ENCODE peak calls at places on chromosome 5, in four cellular contexts. One of them, this sample, is unnamed.

GRCh38 chr5:104635216-104635615 is 1072.6 kb upstream of the NUDT12 start:
- DNase-seq in kidney epithelial cell: peak
- DNase-seq in stimulated activated CD8-positive, alpha-beta memory T cell treated with anti-CD3 and anti-CD28 coated beads, Interleukin-15, amount 100 ng/mL, for 24 hours: no peak
- DNase-seq in T-helper 2 cell: no peak
- DNase-seq in this sample: no peak

GRCh38 chr5:152142845-152143469 is 218.3 kb upstream of the GLRA1 start:
- DNase-seq in kidney epithelial cell: peak
- DNase-seq in stimulated activated CD8-positive, alpha-beta memory T cell treated with anti-CD3 and anti-CD28 coated beads, Interleukin-15, amount 100 ng/mL, for 24 hours: peak
- DNase-seq in T-helper 2 cell: peak
- DNase-seq in this sample: no peak

GRCh38 chr5:124726631-124727362 is 19.6 kb downstream of the ZNF608 start:
- DNase-seq in T-helper 2 cell: no peak
- DNase-seq in stimulated activated CD8-positive, alpha-beta memory T cell treated with anti-CD3 and anti-CD28 coated beads, Interleukin-15, amount 100 ng/mL, for 24 hours: no peak
- DNase-seq in kidney epithelial cell: no peak
- DNase-seq in this sample: no peak

GRCh38 chr5:68465934-68466551 is 250.5 kb downstream of the PIK3R1 start:
- DNase-seq in kidney epithelial cell: no peak
- DNase-seq in stimulated activated CD8-positive, alpha-beta memory T cell treated with anti-CD3 and anti-CD28 coated beads, Interleukin-15, amount 100 ng/mL, for 24 hours: no peak
- DNase-seq in T-helper 2 cell: no peak
- DNase-seq in this sample: no peak

GRCh38 chr5:133934822-133935793 is 33.3 kb downstream of the C5orf15 start:
- DNase-seq in stimulated activated CD8-positive, alpha-beta memory T cell treated with anti-CD3 and anti-CD28 coated beads, Interleukin-15, amount 100 ng/mL, for 24 hours: no peak
- DNase-seq in kidney epithelial cell: no peak
- DNase-seq in T-helper 2 cell: no peak
- DNase-seq in this sample: no peak

GRCh38 chr5:74257645-74258328 is 382.7 kb downstream of the ENC1 start:
- DNase-seq in stimulated activated CD8-positive, alpha-beta memory T cell treated with anti-CD3 and anti-CD28 coated beads, Interleukin-15, amount 100 ng/mL, for 24 hours: no peak
- DNase-seq in T-helper 2 cell: no peak
- DNase-seq in kidney epithelial cell: no peak
- DNase-seq in this sample: peak

GRCh38 chr5:170634236-170634990 is 130.6 kb downstream of the KCNIP1 start:
- DNase-seq in kidney epithelial cell: no peak
- DNase-seq in stimulated activated CD8-positive, alpha-beta memory T cell treated with anti-CD3 and anti-CD28 coated beads, Interleukin-15, amount 100 ng/mL, for 24 hours: no peak
- DNase-seq in T-helper 2 cell: no peak
- DNase-seq in this sample: no peak

GRCh38 chr5:181041043-181041442 is 977 bp downstream of the BTNL9 start:
- DNase-seq in stimulated activated CD8-positive, alpha-beta memory T cell treated with anti-CD3 and anti-CD28 coated beads, Interleukin-15, amount 100 ng/mL, for 24 hours: no peak
- DNase-seq in kidney epithelial cell: no peak
- DNase-seq in T-helper 2 cell: no peak
- DNase-seq in this sample: no peak

GRCh38 chr5:1800470-1801060 is 642 bp upstream of the NDUFS6 start:
- DNase-seq in stimulated activated CD8-positive, alpha-beta memory T cell treated with anti-CD3 and anti-CD28 coated beads, Interleukin-15, amount 100 ng/mL, for 24 hours: no peak
- DNase-seq in kidney epithelial cell: no peak
- DNase-seq in T-helper 2 cell: no peak
- DNase-seq in this sample: no peak

GRCh38 chr5:146042628-146043279 is 62.6 kb downstream of the PLAC8L1 start:
- DNase-seq in T-helper 2 cell: no peak
- DNase-seq in stimulated activated CD8-positive, alpha-beta memory T cell treated with anti-CD3 and anti-CD28 coated beads, Interleukin-15, amount 100 ng/mL, for 24 hours: no peak
- DNase-seq in kidney epithelial cell: peak
- DNase-seq in this sample: no peak

GRCh38 chr5:53560028-53560427 is 411 bp upstream of the NDUFS4 start:
- DNase-seq in kidney epithelial cell: no peak
- DNase-seq in T-helper 2 cell: no peak
- DNase-seq in stimulated activated CD8-positive, alpha-beta memory T cell treated with anti-CD3 and anti-CD28 coated beads, Interleukin-15, amount 100 ng/mL, for 24 hours: no peak
- DNase-seq in this sample: no peak